ENCODE peak calls at places on chromosomes 4 and X, in seven cellular contexts. Z is LoVo; D is NCI-H1436; U is retina; H is adipocyte; P is activated CD4-positive, alpha-beta T cell treated with anti-CD3 and anti-CD28 coated beads, Interleukin-2, amount 10 ng/mL, durations not matched to agents 7 days and 5 days; N is astrocyte of the cerebellum. R is an unnamed sample.

GRCh38 chr4:183099537-183100297 is 660 bp downstream of the WWC2 start:
- DNase-seq in Z (peak), D (no peak), U (peak), H (peak), P (no peak), N (no peak), R (peak)

GRCh38 chr4:113588895-113589668 is 172.5 kb downstream of the CAMK2D start:
- DNase-seq in Z (no peak), D (no peak), U (no peak), H (no peak), P (no peak), N (no peak), R (no peak)

GRCh38 chr4:156784970-156785369 is 186.6 kb downstream of the PDGFC start:
- DNase-seq in Z (no peak), D (no peak), U (no peak), H (no peak), P (no peak), N (no peak), R (no peak)

GRCh38 chr4:14862881-14863280 is 139.4 kb upstream of the CPEB2 start:
- DNase-seq in Z (no peak), D (no peak), U (peak), H (no peak), P (no peak), N (no peak), R (no peak)

GRCh38 chr4:158521490-158522111 is at the start of gene RXFP1:
- DNase-seq in Z (no peak), D (no peak), U (no peak), H (no peak), P (no peak), N (no peak), R (no peak)

GRCh38 chr4:181319629-181320028 is 923.6 kb upstream of the TENM3 start:
- DNase-seq in Z (no peak), D (no peak), U (no peak), H (no peak), P (no peak), N (no peak), R (no peak)

GRCh38 chr4:110085131-110085530 is 113.3 kb downstream of the ELOVL6 start:
- DNase-seq in Z (peak), D (peak), U (no peak), H (no peak), P (no peak), N (no peak), R (peak)

GRCh38 chrX:149487292-149487691 is 17.8 kb downstream of the IDS start:
- DNase-seq in Z (no peak), D (no peak), U (no peak), H (no peak), P (no peak), N (no peak), R (no peak)

GRCh38 chrX:37846934-37847732 is at the start of gene DYNLT3:
- DNase-seq in Z (peak), D (peak), U (peak), H (peak), P (peak), N (no peak), R (peak)

GRCh38 chr4:123449780-123450179 is 53.2 kb downstream of the SPRY1 start:
- DNase-seq in Z (peak), D (no peak), U (no peak), H (no peak), P (no peak), N (peak), R (no peak)

GRCh38 chr4:73780243-73780642 is 39.9 kb downstream of the CXCL8 start:
- DNase-seq in Z (no peak), D (no peak), U (no peak), H (no peak), P (no peak), N (no peak), R (no peak)

GRCh38 chr4:88690355-88690754 is 7.3 kb downstream of the NAP1L5 start:
- DNase-seq in Z (no peak), D (no peak), U (no peak), H (peak), P (no peak), N (no peak), R (no peak)

GRCh38 chrX:106927700-106928099 is 7.5 kb downstream of the CLDN2 start:
- DNase-seq in Z (peak), D (no peak), U (no peak), H (no peak), P (no peak), N (no peak), R (peak)

GRCh38 chr4:7414736-7415510 is 19.8 kb downstream of the PSAPL1 start:
- DNase-seq in Z (no peak), D (no peak), U (peak), H (no peak), P (no peak), N (no peak), R (no peak)

GRCh38 chr4:53132117-53132889 is 233.6 kb downstream of the SCFD2 start:
- DNase-seq in Z (no peak), D (no peak), U (no peak), H (peak), P (no peak), N (no peak), R (no peak)

GRCh38 chr4:78610546-78611214 is 59.1 kb downstream of the ANXA3 start:
- DNase-seq in Z (no peak), D (no peak), U (no peak), H (peak), P (peak), N (no peak), R (no peak)

GRCh38 chr4:5619913-5620625 is 88.3 kb downstream of the EVC2 start:
- DNase-seq in Z (no peak), D (no peak), U (no peak), H (no peak), P (no peak), N (no peak), R (no peak)

GRCh38 chr4:89283226-89283974 is 24.2 kb downstream of the GPRIN3 start:
- DNase-seq in Z (peak), D (no peak), U (no peak), H (peak), P (peak), N (no peak), R (peak)

GRCh38 chrX:56787734-56788152 is 58.7 kb downstream of the NBDY start:
- DNase-seq in Z (no peak), D (no peak), U (no peak), H (no peak), P (no peak), N (no peak), R (no peak)

GRCh38 chrX:71604141-71604540 is 14.2 kb downstream of the CXCR3 start:
- DNase-seq in Z (no peak), D (no peak), U (no peak), H (no peak), P (no peak), N (no peak), R (no peak)

GRCh38 chr4:107629318-107629717 is 90.7 kb downstream of the PAPSS1 start:
- DNase-seq in Z (no peak), D (no peak), U (no peak), H (no peak), P (no peak), N (no peak), R (no peak)

GRCh38 chr4:675036-675804 is 878 bp downstream of the MYL5 start:
- DNase-seq in Z (no peak), D (no peak), U (no peak), H (no peak), P (no peak), N (no peak), R (no peak)

GRCh38 chr4:121728798-121729226 is 32.0 kb upstream of the ANXA5 start:
- DNase-seq in Z (no peak), D (no peak), U (no peak), H (peak), P (no peak), N (peak), R (no peak)

GRCh38 chr4:120843840-120844527 is 78.5 kb downstream of the PRDM5 start:
- DNase-seq in Z (no peak), D (no peak), U (peak), H (no peak), P (no peak), N (no peak), R (peak)

GRCh38 chr4:25859429-25860148 is 3.2 kb downstream of the SEL1L3 start:
- DNase-seq in Z (no peak), D (no peak), U (no peak), H (no peak), P (peak), N (no peak), R (no peak)

GRCh38 chr4:2096073-2096609 is 37.0 kb downstream of the NAT8L start:
- DNase-seq in Z (peak), D (no peak), U (no peak), H (no peak), P (no peak), N (no peak), R (no peak)

GRCh38 chrX:130933358-130933757 is 30.3 kb upstream of the ENOX2 start:
- DNase-seq in Z (no peak), D (no peak), U (no peak), H (no peak), P (no peak), N (no peak), R (no peak)

GRCh38 chr4:147596976-147597375 is 20.2 kb upstream of the TMEM184C start:
- DNase-seq in Z (peak), D (no peak), U (no peak), H (peak), P (no peak), N (peak), R (peak)

GRCh38 chr4:73197220-73197619 is 61.4 kb downstream of the ANKRD17 start:
- DNase-seq in Z (no peak), D (no peak), U (no peak), H (peak), P (no peak), N (no peak), R (no peak)

GRCh38 chr4:101169044-101170014 is 178.0 kb downstream of the PPP3CA start:
- DNase-seq in Z (peak), D (peak), U (peak), H (peak), P (peak), N (peak), R (peak)

R was measured in Calu3.